ENCODE peak calls at places on chromosome 18, in ten cellular contexts. One of them, this sample, is unnamed.

GRCh38 chr18:36757081-36757480 is 71.7 kb downstream of the TPGS2 start:
- DNase-seq in tibial nerve: peak
- DNase-seq in osteoblast: peak
- DNase-seq in A549: peak
- DNase-seq in HCT116: peak
- DNase-seq in upper lobe of right lung: no peak
- DNase-seq in Peyer's patch: no peak
- DNase-seq in IMR-90: peak
- DNase-seq in effector memory CD4-positive, alpha-beta T cell: no peak
- DNase-seq in CD4-positive, alpha-beta T cell: no peak
- DNase-seq in this sample: no peak

GRCh38 chr18:79690586-79691482 is 11.2 kb downstream of the CTDP1 start:
- DNase-seq in tibial nerve: no peak
- DNase-seq in osteoblast: peak
- DNase-seq in A549: no peak
- DNase-seq in HCT116: no peak
- DNase-seq in upper lobe of right lung: no peak
- DNase-seq in Peyer's patch: no peak
- DNase-seq in IMR-90: no peak
- DNase-seq in effector memory CD4-positive, alpha-beta T cell: no peak
- DNase-seq in CD4-positive, alpha-beta T cell: no peak
- DNase-seq in this sample: no peak

GRCh38 chr18:36662000-36662399 is 166.8 kb downstream of the TPGS2 start:
- DNase-seq in tibial nerve: no peak
- DNase-seq in osteoblast: no peak
- DNase-seq in A549: no peak
- DNase-seq in HCT116: no peak
- DNase-seq in upper lobe of right lung: no peak
- DNase-seq in Peyer's patch: no peak
- DNase-seq in IMR-90: peak
- DNase-seq in effector memory CD4-positive, alpha-beta T cell: no peak
- DNase-seq in CD4-positive, alpha-beta T cell: no peak
- DNase-seq in this sample: no peak

GRCh38 chr18:27595121-27595848 is 410.2 kb upstream of the CHST9 start:
- DNase-seq in tibial nerve: no peak
- DNase-seq in osteoblast: no peak
- DNase-seq in A549: no peak
- DNase-seq in HCT116: no peak
- DNase-seq in upper lobe of right lung: no peak
- DNase-seq in Peyer's patch: no peak
- DNase-seq in IMR-90: no peak
- DNase-seq in effector memory CD4-positive, alpha-beta T cell: no peak
- DNase-seq in CD4-positive, alpha-beta T cell: no peak
- DNase-seq in this sample: no peak

GRCh38 chr18:59957957-59958356 is 58.2 kb downstream of the PMAIP1 start:
- DNase-seq in tibial nerve: peak
- DNase-seq in osteoblast: no peak
- DNase-seq in A549: no peak
- DNase-seq in HCT116: peak
- DNase-seq in upper lobe of right lung: no peak
- DNase-seq in Peyer's patch: peak
- DNase-seq in IMR-90: peak
- DNase-seq in effector memory CD4-positive, alpha-beta T cell: no peak
- DNase-seq in CD4-positive, alpha-beta T cell: no peak
- DNase-seq in this sample: no peak

GRCh38 chr18:44093253-44093652 is 587.4 kb upstream of the SETBP1 start:
- DNase-seq in tibial nerve: no peak
- DNase-seq in osteoblast: no peak
- DNase-seq in A549: no peak
- DNase-seq in HCT116: no peak
- DNase-seq in upper lobe of right lung: no peak
- DNase-seq in Peyer's patch: no peak
- DNase-seq in IMR-90: no peak
- DNase-seq in effector memory CD4-positive, alpha-beta T cell: no peak
- DNase-seq in CD4-positive, alpha-beta T cell: no peak
- DNase-seq in this sample: no peak

GRCh38 chr18:80200932-80201672 is 46.2 kb downstream of the PARD6G start:
- DNase-seq in tibial nerve: no peak
- DNase-seq in osteoblast: peak
- DNase-seq in A549: no peak
- DNase-seq in HCT116: no peak
- DNase-seq in upper lobe of right lung: peak
- DNase-seq in Peyer's patch: no peak
- DNase-seq in IMR-90: no peak
- DNase-seq in effector memory CD4-positive, alpha-beta T cell: no peak
- DNase-seq in CD4-positive, alpha-beta T cell: no peak
- DNase-seq in this sample: no peak

GRCh38 chr18:43587538-43588153 is 310.4 kb upstream of the SYT4 start:
- DNase-seq in tibial nerve: peak
- DNase-seq in osteoblast: peak
- DNase-seq in A549: no peak
- DNase-seq in HCT116: no peak
- DNase-seq in upper lobe of right lung: no peak
- DNase-seq in Peyer's patch: no peak
- DNase-seq in IMR-90: peak
- DNase-seq in effector memory CD4-positive, alpha-beta T cell: no peak
- DNase-seq in CD4-positive, alpha-beta T cell: no peak
- DNase-seq in this sample: no peak

GRCh38 chr18:21141678-21142422 is 30.2 kb upstream of the ROCK1 start:
- DNase-seq in tibial nerve: no peak
- DNase-seq in osteoblast: peak
- DNase-seq in A549: no peak
- DNase-seq in HCT116: no peak
- DNase-seq in upper lobe of right lung: no peak
- DNase-seq in Peyer's patch: no peak
- DNase-seq in IMR-90: peak
- DNase-seq in effector memory CD4-positive, alpha-beta T cell: no peak
- DNase-seq in CD4-positive, alpha-beta T cell: no peak
- DNase-seq in this sample: no peak

GRCh38 chr18:72086421-72086820 is 457.7 kb downstream of the CBLN2 start:
- DNase-seq in tibial nerve: no peak
- DNase-seq in osteoblast: no peak
- DNase-seq in A549: no peak
- DNase-seq in HCT116: no peak
- DNase-seq in upper lobe of right lung: no peak
- DNase-seq in Peyer's patch: no peak
- DNase-seq in IMR-90: no peak
- DNase-seq in effector memory CD4-positive, alpha-beta T cell: no peak
- DNase-seq in CD4-positive, alpha-beta T cell: no peak
- DNase-seq in this sample: no peak

GRCh38 chr18:74905245-74905644 is 303.7 kb downstream of the PTGR3 start:
- DNase-seq in tibial nerve: no peak
- DNase-seq in osteoblast: no peak
- DNase-seq in A549: no peak
- DNase-seq in HCT116: no peak
- DNase-seq in upper lobe of right lung: no peak
- DNase-seq in Peyer's patch: no peak
- DNase-seq in IMR-90: no peak
- DNase-seq in effector memory CD4-positive, alpha-beta T cell: no peak
- DNase-seq in CD4-positive, alpha-beta T cell: no peak
- DNase-seq in this sample: no peak

GRCh38 chr18:59835656-59836379 is 64.0 kb upstream of the PMAIP1 start:
- DNase-seq in tibial nerve: no peak
- DNase-seq in osteoblast: no peak
- DNase-seq in A549: no peak
- DNase-seq in HCT116: no peak
- DNase-seq in upper lobe of right lung: no peak
- DNase-seq in Peyer's patch: no peak
- DNase-seq in IMR-90: peak
- DNase-seq in effector memory CD4-positive, alpha-beta T cell: no peak
- DNase-seq in CD4-positive, alpha-beta T cell: no peak
- DNase-seq in this sample: no peak

GRCh38 chr18:76977108-76977621 is 154.8 kb downstream of the ZNF236 start:
- DNase-seq in tibial nerve: no peak
- DNase-seq in osteoblast: no peak
- DNase-seq in A549: no peak
- DNase-seq in HCT116: no peak
- DNase-seq in upper lobe of right lung: peak
- DNase-seq in Peyer's patch: peak
- DNase-seq in IMR-90: no peak
- DNase-seq in effector memory CD4-positive, alpha-beta T cell: no peak
- DNase-seq in CD4-positive, alpha-beta T cell: no peak
- DNase-seq in this sample: no peak

GRCh38 chr18:74351354-74351753 is 35.7 kb downstream of the C18orf63 start:
- DNase-seq in tibial nerve: no peak
- DNase-seq in osteoblast: no peak
- DNase-seq in A549: no peak
- DNase-seq in HCT116: no peak
- DNase-seq in upper lobe of right lung: no peak
- DNase-seq in Peyer's patch: no peak
- DNase-seq in IMR-90: peak
- DNase-seq in effector memory CD4-positive, alpha-beta T cell: no peak
- DNase-seq in CD4-positive, alpha-beta T cell: no peak
- DNase-seq in this sample: peak

GRCh38 chr18:73852789-73853188 is 294.8 kb downstream of the FBXO15 start:
- DNase-seq in tibial nerve: no peak
- DNase-seq in osteoblast: no peak
- DNase-seq in A549: no peak
- DNase-seq in HCT116: no peak
- DNase-seq in upper lobe of right lung: no peak
- DNase-seq in Peyer's patch: no peak
- DNase-seq in IMR-90: no peak
- DNase-seq in effector memory CD4-positive, alpha-beta T cell: no peak
- DNase-seq in CD4-positive, alpha-beta T cell: no peak
- DNase-seq in this sample: no peak

GRCh38 chr18:77267957-77268356 is 18.3 kb downstream of the GALR1 start:
- DNase-seq in tibial nerve: no peak
- DNase-seq in osteoblast: no peak
- DNase-seq in A549: no peak
- DNase-seq in HCT116: no peak
- DNase-seq in upper lobe of right lung: no peak
- DNase-seq in Peyer's patch: no peak
- DNase-seq in IMR-90: no peak
- DNase-seq in effector memory CD4-positive, alpha-beta T cell: no peak
- DNase-seq in CD4-positive, alpha-beta T cell: no peak
- DNase-seq in this sample: no peak

GRCh38 chr18:51082571-51083264 is 52.7 kb downstream of the SMAD4 start:
- DNase-seq in tibial nerve: no peak
- DNase-seq in osteoblast: no peak
- DNase-seq in A549: no peak
- DNase-seq in HCT116: peak
- DNase-seq in upper lobe of right lung: no peak
- DNase-seq in Peyer's patch: no peak
- DNase-seq in IMR-90: peak
- DNase-seq in effector memory CD4-positive, alpha-beta T cell: no peak
- DNase-seq in CD4-positive, alpha-beta T cell: no peak
- DNase-seq in this sample: no peak
- H3K27ac ChIP-seq in tibial nerve: no peak
- H3K27ac ChIP-seq in osteoblast: peak
- H3K27ac ChIP-seq in A549: no peak
- H3K27ac ChIP-seq in HCT116: peak
- H3K27ac ChIP-seq in upper lobe of right lung: no peak
- H3K27ac ChIP-seq in Peyer's patch: no peak
- H3K27ac ChIP-seq in IMR-90: no peak
- H3K27ac ChIP-seq in effector memory CD4-positive, alpha-beta T cell: no peak
- H3K27ac ChIP-seq in CD4-positive, alpha-beta T cell: no peak
- H3K27ac ChIP-seq in this sample: peak

DNA sequence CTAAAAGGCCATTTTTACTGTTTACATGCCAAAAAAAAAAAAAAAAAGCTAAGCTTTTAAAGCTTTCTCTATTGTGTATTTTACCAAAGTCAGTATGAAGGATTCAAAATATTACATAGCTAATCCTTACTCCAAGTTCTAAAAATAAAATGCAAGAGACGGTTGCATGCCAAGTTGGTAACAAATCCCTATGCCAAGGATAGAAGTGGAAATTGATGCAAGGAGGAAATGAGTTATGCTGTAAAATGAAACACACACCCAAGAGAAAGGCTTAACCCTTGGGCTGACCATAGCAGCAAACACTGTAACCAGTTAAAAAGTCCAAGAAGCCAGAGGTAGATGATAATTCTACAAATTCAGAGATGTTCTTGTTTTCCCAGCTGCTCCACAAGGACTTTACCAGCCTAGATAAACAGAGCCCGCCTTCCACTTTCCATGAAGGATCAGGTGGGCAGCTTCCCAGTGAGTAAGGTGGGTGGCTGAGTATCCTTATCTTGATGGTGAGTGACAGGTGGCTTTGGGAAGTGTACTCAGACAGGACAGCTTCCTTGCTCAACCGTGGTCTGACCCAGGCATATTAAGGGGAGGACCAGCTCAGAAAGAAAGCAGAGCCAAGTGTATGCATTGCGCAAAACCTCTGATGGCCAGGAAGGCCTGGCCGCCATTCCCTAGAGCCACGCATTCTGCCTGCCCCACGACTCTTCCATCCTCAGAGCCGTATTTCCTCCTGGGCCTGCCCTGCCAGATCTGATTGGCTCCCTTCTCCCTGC is 34.4 kb downstream of the ATP8B1 start:
- DNase-seq in tibial nerve: no peak
- DNase-seq in osteoblast: peak
- DNase-seq in A549: no peak
- DNase-seq in HCT116: no peak
- DNase-seq in upper lobe of right lung: no peak
- DNase-seq in Peyer's patch: no peak
- DNase-seq in IMR-90: peak
- DNase-seq in effector memory CD4-positive, alpha-beta T cell: no peak
- DNase-seq in CD4-positive, alpha-beta T cell: no peak
- DNase-seq in this sample: no peak
- H3K27ac ChIP-seq in tibial nerve: peak
- H3K27ac ChIP-seq in osteoblast: peak
- H3K27ac ChIP-seq in A549: peak
- H3K27ac ChIP-seq in HCT116: no peak
- H3K27ac ChIP-seq in upper lobe of right lung: no peak
- H3K27ac ChIP-seq in Peyer's patch: peak
- H3K27ac ChIP-seq in IMR-90: peak
- H3K27ac ChIP-seq in effector memory CD4-positive, alpha-beta T cell: no peak
- H3K27ac ChIP-seq in CD4-positive, alpha-beta T cell: no peak
- H3K27ac ChIP-seq in this sample: no peak

DNA sequence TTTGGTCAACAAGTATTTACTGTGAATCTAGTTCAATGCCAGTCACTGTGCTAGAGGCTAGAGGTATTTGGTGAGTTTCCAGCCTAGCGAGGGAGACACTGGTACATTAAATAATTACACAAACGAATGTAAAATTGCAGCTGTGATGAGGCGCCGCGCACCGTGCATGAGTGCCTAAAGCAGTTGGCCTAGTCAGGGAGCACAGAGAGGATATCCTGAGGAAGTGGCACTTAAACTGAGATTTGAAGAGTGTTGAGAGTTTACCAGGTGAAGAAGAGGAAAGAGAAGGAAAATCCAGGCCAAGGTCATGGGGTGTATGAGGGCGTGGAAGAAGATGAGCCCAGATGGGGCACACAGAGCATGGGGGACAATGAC is 157.6 kb upstream of the NDUFV2 start:
- DNase-seq in tibial nerve: no peak
- DNase-seq in osteoblast: no peak
- DNase-seq in A549: no peak
- DNase-seq in HCT116: no peak
- DNase-seq in upper lobe of right lung: no peak
- DNase-seq in Peyer's patch: no peak
- DNase-seq in IMR-90: no peak
- DNase-seq in effector memory CD4-positive, alpha-beta T cell: no peak
- DNase-seq in CD4-positive, alpha-beta T cell: no peak
- DNase-seq in this sample: no peak
- H3K27ac ChIP-seq in tibial nerve: no peak
- H3K27ac ChIP-seq in osteoblast: peak
- H3K27ac ChIP-seq in A549: no peak
- H3K27ac ChIP-seq in HCT116: no peak
- H3K27ac ChIP-seq in upper lobe of right lung: no peak
- H3K27ac ChIP-seq in Peyer's patch: no peak
- H3K27ac ChIP-seq in IMR-90: peak
- H3K27ac ChIP-seq in effector memory CD4-positive, alpha-beta T cell: no peak
- H3K27ac ChIP-seq in CD4-positive, alpha-beta T cell: no peak
- H3K27ac ChIP-seq in this sample: no peak

GRCh38 chr18:2572144-2572682 is 856 bp downstream of the NDC80 start:
- DNase-seq in tibial nerve: no peak
- DNase-seq in osteoblast: no peak
- DNase-seq in A549: no peak
- DNase-seq in HCT116: no peak
- DNase-seq in upper lobe of right lung: no peak
- DNase-seq in Peyer's patch: no peak
- DNase-seq in IMR-90: no peak
- DNase-seq in effector memory CD4-positive, alpha-beta T cell: no peak
- DNase-seq in CD4-positive, alpha-beta T cell: no peak
- DNase-seq in this sample: no peak
- H3K27ac ChIP-seq in tibial nerve: no peak
- H3K27ac ChIP-seq in osteoblast: peak
- H3K27ac ChIP-seq in A549: peak
- H3K27ac ChIP-seq in HCT116: peak
- H3K27ac ChIP-seq in upper lobe of right lung: no peak
- H3K27ac ChIP-seq in Peyer's patch: no peak
- H3K27ac ChIP-seq in IMR-90: peak
- H3K27ac ChIP-seq in effector memory CD4-positive, alpha-beta T cell: peak
- H3K27ac ChIP-seq in CD4-positive, alpha-beta T cell: no peak
- H3K27ac ChIP-seq in this sample: no peak